ENCODE peak calls at places on chromosomes 6 and 20, in four cellular contexts. S is HepG2, L is A549, F is GM12878. E is an unnamed sample.

GRCh38 chr20:3788685-3789155 is 2.2 kb upstream of the CENPB start:
- DNase-seq in S (no peak), L (no peak), F (no peak), E (no peak)

GRCh38 chr6:90846824-90847223 is 260.0 kb upstream of the MAP3K7 start:
- DNase-seq in S (no peak), L (no peak), F (no peak), E (no peak)

GRCh38 chr6:157293780-157294179 is 29.5 kb downstream of the TMEM242 start:
- DNase-seq in S (no peak), L (no peak), F (no peak), E (no peak)

GRCh38 chr20:1185316-1185741 is 548 bp upstream of the TMEM74B start:
- DNase-seq in S (no peak), L (peak), F (no peak), E (peak)

GRCh38 chr6:7041511-7042026 is 66.2 kb upstream of the RREB1 start:
- DNase-seq in S (no peak), L (no peak), F (no peak), E (peak)

GRCh38 chr6:158415666-158416065 is 103.4 kb downstream of the TULP4 start:
- DNase-seq in S (no peak), L (no peak), F (no peak), E (no peak)

GRCh38 chr6:111950661-111951426 is 77.6 kb upstream of the FYN start:
- DNase-seq in S (no peak), L (no peak), F (no peak), E (no peak)

GRCh38 chr6:55046869-55047422 is 127.4 kb upstream of the HCRTR2 start:
- DNase-seq in S (no peak), L (no peak), F (no peak), E (no peak)

GRCh38 chr20:19815553-19815991 is 57.5 kb downstream of the RIN2 start:
- DNase-seq in S (peak), L (peak), F (no peak), E (no peak)

GRCh38 chr6:21110684-21111398 is 482.7 kb upstream of the SOX4 start:
- DNase-seq in S (no peak), L (no peak), F (no peak), E (no peak)

GRCh38 chr6:106146852-106147351 is 60.8 kb downstream of the PRDM1 start:
- DNase-seq in S (no peak), L (no peak), F (no peak), E (peak)

GRCh38 chr6:6752129-6752528 is 163.6 kb downstream of the LY86 start:
- DNase-seq in S (no peak), L (no peak), F (no peak), E (no peak)

GRCh38 chr6:56772737-56773184 is 130.1 kb upstream of the DST start:
- DNase-seq in S (no peak), L (peak), F (no peak), E (no peak)

GRCh38 chr20:3744806-3745685 is 12.6 kb downstream of the HSPA12B start:
- DNase-seq in S (peak), L (peak), F (no peak), E (peak)

GRCh38 chr6:15249371-15250019 is 3.6 kb downstream of the JARID2 start:
- DNase-seq in S (no peak), L (no peak), F (no peak), E (no peak)

GRCh38 chr6:160966493-160967229 is 24.9 kb upstream of the MAP3K4 start:
- DNase-seq in S (no peak), L (no peak), F (no peak), E (no peak)

GRCh38 chr6:84738996-84739865 is 25.2 kb downstream of the TBX18 start:
- DNase-seq in S (no peak), L (no peak), F (no peak), E (no peak)

GRCh38 chr20:58597021-58597940 is 53.8 kb upstream of the STX16 start:
- DNase-seq in S (no peak), L (no peak), F (no peak), E (no peak)

GRCh38 chr6:110415297-110415916 is at the start of gene DDO:
- DNase-seq in S (peak), L (no peak), F (no peak), E (no peak)

GRCh38 chr6:142725024-142725770 is 219.8 kb downstream of the HIVEP2 start:
- DNase-seq in S (no peak), L (no peak), F (no peak), E (no peak)

GRCh38 chr20:19950042-19950441 is 67.1 kb upstream of the NAA20 start:
- DNase-seq in S (no peak), L (no peak), F (no peak), E (no peak)

GRCh38 chr20:31637660-31638059 is at the start of gene COX4I2:
- DNase-seq in S (no peak), L (no peak), F (no peak), E (no peak)

GRCh38 chr6:13767121-13767794 is 47.1 kb downstream of the MCUR1 start:
- DNase-seq in S (no peak), L (no peak), F (no peak), E (no peak)

GRCh38 chr6:139647816-139648215 is 273.4 kb upstream of the CITED2 start:
- DNase-seq in S (no peak), L (no peak), F (no peak), E (no peak)

GRCh38 chr6:15087234-15087633 is 158.6 kb upstream of the JARID2 start:
- DNase-seq in S (no peak), L (no peak), F (no peak), E (peak)

GRCh38 chr6:85459224-85459901 is 9.5 kb downstream of the NT5E start:
- DNase-seq in S (no peak), L (no peak), F (no peak), E (no peak)

GRCh38 chr20:19769516-19769915 is 11.5 kb downstream of the RIN2 start:
- DNase-seq in S (no peak), L (no peak), F (no peak), E (no peak)

GRCh38 chr6:139925894-139926641 is 551.6 kb upstream of the CITED2 start:
- DNase-seq in S (peak), L (no peak), F (no peak), E (no peak)

GRCh38 chr20:6122873-6123649 is at the start of gene FERMT1:
- DNase-seq in S (peak), L (peak), F (no peak), E (no peak)

GRCh38 chr6:163455553-163455952 is 41.0 kb downstream of the QKI start:
- DNase-seq in S (no peak), L (no peak), F (no peak), E (no peak)

GRCh38 chr6:149480502-149481280 is 4.1 kb downstream of the ZC3H12D start:
- DNase-seq in S (no peak), L (no peak), F (no peak), E (no peak)

GRCh38 chr6:137811121-137811911 is 55.7 kb upstream of the TNFAIP3 start:
- DNase-seq in S (peak), L (peak), F (peak), E (peak)

GRCh38 chr20:1254307-1254706 is 11.8 kb upstream of the SNPH start:
- DNase-seq in S (no peak), L (no peak), F (no peak), E (no peak)

GRCh38 chr20:50108571-50109235 is 4.2 kb downstream of the UBE2V1 start:
- DNase-seq in S (no peak), L (no peak), F (no peak), E (no peak)

GRCh38 chr6:157614026-157614484 is 209.0 kb upstream of the SNX9 start:
- DNase-seq in S (peak), L (no peak), F (no peak), E (no peak)

GRCh38 chr6:33198159-33198852 is 2.2 kb downstream of the RXRB start:
- DNase-seq in S (peak), L (no peak), F (no peak), E (no peak)

GRCh38 chr20:63092660-63093215 is 86.0 kb upstream of the BHLHE23 start:
- DNase-seq in S (no peak), L (no peak), F (no peak), E (no peak)
- TF ChIP-seq CHD4 in S (no peak), L (no peak), F (no peak), E (no peak)

GRCh38 chr20:48845000-48845399 is 17.2 kb upstream of the PREX1 start:
- DNase-seq in S (no peak), L (no peak), F (no peak), E (no peak)

GRCh38 chr20:48843125-48843806 is 15.5 kb upstream of the PREX1 start:
- DNase-seq in S (no peak), L (no peak), F (no peak), E (peak)

GRCh38 chr20:48847498-48848205 is 19.9 kb upstream of the PREX1 start:
- DNase-seq in S (no peak), L (no peak), F (no peak), E (no peak)

GRCh38 chr20:48846516-48847492 is 19.0 kb upstream of the PREX1 start:
- DNase-seq in S (no peak), L (no peak), F (peak), E (peak)

GRCh38 chr20:48845721-48846306 is 18.0 kb upstream of the PREX1 start:
- DNase-seq in S (no peak), L (no peak), F (no peak), E (no peak)
- TF ChIP-seq CHD2 in S (no peak), L (no peak), F (no peak), E (no peak)

GRCh38 chr20:53129557-53129956 is 157.4 kb downstream of the TSHZ2 start:
- DNase-seq in S (no peak), L (no peak), F (no peak), E (no peak)
- TF ChIP-seq CHD4 in S (no peak), L (no peak), F (no peak), E (no peak)

GRCh38 chr6:154928325-154928922 is 66.7 kb upstream of the TIAM2 start:
- DNase-seq in S (peak), L (peak), F (peak), E (peak)
- TF ChIP-seq CHD2 in S (no peak), L (no peak), F (no peak), E (no peak)

GRCh38 chr6:130424704-130425103 is 58.9 kb downstream of the TMEM200A start:
- DNase-seq in S (no peak), L (no peak), F (no peak), E (no peak)

GRCh38 chr6:130421567-130421966 is 55.8 kb downstream of the TMEM200A start:
- DNase-seq in S (no peak), L (no peak), F (no peak), E (no peak)

GRCh38 chr6:130425532-130425931 is 59.7 kb downstream of the TMEM200A start:
- DNase-seq in S (no peak), L (no peak), F (no peak), E (no peak)

GRCh38 chr6:130423044-130423443 is 57.2 kb downstream of the TMEM200A start:
- DNase-seq in S (no peak), L (no peak), F (no peak), E (no peak)

DNA sequence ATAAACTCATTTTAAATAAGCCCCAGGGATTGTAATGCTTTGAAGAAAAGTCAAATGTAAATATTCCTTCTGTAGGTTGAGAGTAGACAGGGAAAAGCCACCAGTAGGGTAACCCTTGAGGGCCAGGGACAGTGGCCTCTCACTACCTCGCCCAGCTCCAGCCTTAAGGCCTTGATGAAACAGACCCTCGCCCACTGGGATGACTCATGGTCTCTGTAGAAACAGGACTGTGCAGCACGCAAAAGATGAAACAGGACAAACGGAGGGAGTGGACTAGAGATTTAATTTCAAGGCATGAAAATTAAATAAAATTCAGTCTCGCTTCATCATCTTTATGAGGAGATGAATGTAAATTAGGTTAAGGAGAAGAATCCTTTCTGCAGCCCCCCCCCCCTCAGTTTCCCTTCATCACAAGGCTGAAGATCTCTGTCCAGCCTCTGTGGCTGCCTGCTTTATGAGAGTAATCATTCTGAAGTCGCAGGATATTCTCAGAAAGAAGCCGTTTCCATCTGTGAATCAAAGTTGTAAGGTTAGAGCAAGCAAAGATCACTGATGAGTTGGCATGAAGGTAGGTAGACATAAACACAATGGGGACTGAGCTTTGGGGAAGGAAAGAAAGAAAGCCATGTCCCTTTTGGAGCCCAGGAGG is 60.4 kb downstream of the TMEM200A start:
- DNase-seq in S (no peak), L (no peak), F (no peak), E (no peak)
- TF ChIP-seq CHD4 in S (no peak), L (no peak), F (no peak), E (no peak)

DNA sequence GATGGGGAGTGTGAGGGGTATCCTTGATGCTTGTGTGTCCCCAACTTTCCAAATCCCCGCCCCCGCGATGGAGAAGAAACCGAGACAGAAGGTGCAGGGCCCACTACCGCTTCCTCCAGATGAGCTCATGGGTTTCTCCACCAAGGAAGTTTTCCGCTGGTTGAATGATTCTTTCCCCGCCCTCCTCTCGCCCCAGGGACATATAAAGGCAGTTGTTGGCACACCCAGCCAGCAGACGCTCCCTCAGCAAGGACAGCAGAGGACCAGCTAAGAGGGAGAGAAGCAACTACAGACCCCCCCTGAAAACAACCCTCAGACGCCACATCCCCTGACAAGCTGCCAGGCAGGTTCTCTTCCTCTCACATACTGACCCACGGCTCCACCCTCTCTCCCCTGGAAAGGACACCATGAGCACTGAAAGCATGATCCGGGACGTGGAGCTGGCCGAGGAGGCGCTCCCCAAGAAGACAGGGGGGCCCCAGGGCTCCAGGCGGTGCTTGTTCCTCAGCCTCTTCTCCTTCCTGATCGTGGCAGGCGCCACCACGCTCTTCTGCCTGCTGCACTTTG is at the start of gene TNF:
- DNase-seq in S (no peak), L (no peak), F (peak), E (no peak)
- TF ChIP-seq CHD2 in S (no peak), L (no peak), F (peak), E (no peak)

GRCh38 chr20:12695937-12696336 is 312.8 kb upstream of the SPTLC3 start:
- DNase-seq in S (no peak), L (no peak), F (no peak), E (no peak)

GRCh38 chr20:12698817-12699216 is 310.0 kb upstream of the SPTLC3 start:
- DNase-seq in S (no peak), L (no peak), F (no peak), E (no peak)

GRCh38 chr20:12700701-12701100 is 308.1 kb upstream of the SPTLC3 start:
- DNase-seq in S (no peak), L (no peak), F (no peak), E (no peak)

GRCh38 chr20:12702312-12702711 is 306.5 kb upstream of the SPTLC3 start:
- DNase-seq in S (no peak), L (no peak), F (no peak), E (no peak)

DNA sequence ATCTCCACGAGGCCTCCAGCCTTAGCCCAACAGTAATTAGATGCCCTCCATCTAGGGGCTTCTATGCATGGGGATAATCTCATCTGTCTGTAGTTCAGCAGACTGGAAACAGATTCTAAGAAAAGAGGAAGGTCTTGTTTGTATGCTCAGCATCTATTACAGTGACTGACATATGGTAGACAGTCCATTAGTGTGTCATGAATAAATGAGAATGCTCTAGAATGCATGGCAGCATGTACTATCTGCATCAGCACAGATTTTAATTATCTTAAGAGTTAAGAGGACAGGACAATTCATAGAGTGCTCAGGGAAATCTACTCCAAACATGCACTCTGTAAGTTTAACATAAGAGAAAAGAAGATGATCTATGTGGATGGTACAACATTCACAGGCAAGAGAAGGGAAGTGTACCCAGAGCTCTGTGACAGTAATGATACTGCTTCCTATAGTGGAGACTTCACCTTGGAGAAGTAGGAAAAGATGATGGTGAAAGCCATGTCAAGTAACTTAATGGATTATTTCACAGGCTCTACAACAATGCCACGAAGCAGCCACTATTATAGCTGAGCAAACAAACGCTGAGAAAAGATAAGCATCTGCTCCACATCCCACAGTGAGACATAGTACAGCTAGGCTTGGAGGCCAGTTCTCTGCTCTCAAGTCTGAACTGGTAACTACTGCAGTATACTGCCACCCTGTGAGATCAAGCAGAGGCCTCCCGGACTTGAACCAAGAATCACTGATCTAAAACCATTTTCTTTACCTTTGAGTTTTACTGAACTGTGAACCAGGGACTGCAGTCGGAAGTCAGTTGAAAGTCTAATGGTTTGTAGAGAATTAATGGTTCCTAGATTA is 309.2 kb upstream of the SPTLC3 start:
- DNase-seq in S (no peak), L (no peak), F (no peak), E (no peak)
- TF ChIP-seq CHD4 in S (no peak), L (no peak), F (no peak), E (no peak)

GRCh38 chr6:75024796-75025195 is 181.1 kb downstream of the COL12A1 start:
- DNase-seq in S (no peak), L (no peak), F (no peak), E (no peak)
- TF ChIP-seq CHD2 in S (no peak), L (no peak), F (no peak), E (no peak)

GRCh38 chr6:108944707-108945685 is 96.8 kb downstream of the ARMC2 start:
- DNase-seq in S (no peak), L (no peak), F (no peak), E (no peak)

GRCh38 chr6:108947114-108947854 is 99.1 kb downstream of the ARMC2 start:
- DNase-seq in S (no peak), L (no peak), F (no peak), E (no peak)

GRCh38 chr6:108944058-108944457 is 95.8 kb downstream of the ARMC2 start:
- DNase-seq in S (no peak), L (no peak), F (no peak), E (no peak)

GRCh38 chr6:108946695-108947094 is 98.5 kb downstream of the ARMC2 start:
- DNase-seq in S (no peak), L (no peak), F (no peak), E (no peak)

GRCh38 chr6:108945686-108946158 is 97.5 kb downstream of the ARMC2 start:
- DNase-seq in S (no peak), L (no peak), F (no peak), E (no peak)
- TF ChIP-seq CHD4 in S (no peak), L (no peak), F (no peak), E (no peak)

GRCh38 chr6:99424761-99425646 is at the start of gene PNISR:
- DNase-seq in S (peak), L (peak), F (peak), E (peak)
- TF ChIP-seq CHD2 in S (no peak), L (no peak), F (peak), E (no peak)

E was measured in K562.